ENCODE peak calls at places on chromosomes 4 and X, in four cellular contexts. Y, C, H and A are unnamed samples.

GRCh38 chr4:11675051-11675800 is 246.5 kb upstream of the HS3ST1 start:
- DNase-seq in C (no peak), Y (no peak), H (no peak), A (no peak)

GRCh38 chr4:4481394-4482000 is 60.4 kb downstream of the STX18 start:
- DNase-seq in H (no peak), C (no peak), Y (no peak), A (no peak)

GRCh38 chr4:76620723-76621463 is 185.9 kb downstream of the SHROOM3 start:
- DNase-seq in C (no peak), H (no peak), Y (no peak), A (no peak)

GRCh38 chr4:140242357-140243284 is 88.6 kb upstream of the MAML3 start:
- DNase-seq in Y (no peak), C (no peak), H (no peak), A (no peak)

GRCh38 chr4:119731146-119731742 is 102.6 kb upstream of the PDE5A start:
- DNase-seq in Y (no peak), H (no peak), C (no peak), A (no peak)

GRCh38 chr4:76200771-76201224 is 12.8 kb downstream of the SCARB2 start:
- DNase-seq in Y (peak; percentile 71), H (no peak), C (no peak), A (no peak)

GRCh38 chrX:119655125-119655524 is 37.8 kb downstream of the SEPTIN6 start:
- DNase-seq in H (peak; percentile 46), Y (no peak), C (no peak), A (no peak)

GRCh38 chrX:140467211-140467610 is 37.7 kb downstream of the SOX3 start:
- DNase-seq in Y (no peak), H (no peak), C (no peak), A (no peak)

GRCh38 chr4:150578745-150579470 is 3.0 kb upstream of the MAB21L2 start:
- DNase-seq in Y (peak; percentile 34), H (no peak), C (no peak), A (no peak)

GRCh38 chrX:20067709-20068315 is 48.9 kb downstream of the MAP7D2 start:
- DNase-seq in Y (peak; percentile 35), H (peak; percentile 88), C (no peak), A (peak; percentile 41)

GRCh38 chr4:110197421-110198398 is 705 bp downstream of the ELOVL6 start:
- DNase-seq in Y (peak; percentile 54), H (peak; percentile 31), C (no peak), A (peak; percentile 64)
- H3K4me3 ChIP-seq in Y (peak overlapping the region; percentile 98), H (peak overlapping the region; percentile 49), C (peak overlapping the region; percentile 76), A (peak overlapping the region; percentile 92)

GRCh38 chrX:150873616-150874015 is 24.9 kb downstream of the CD99L2 start:
- DNase-seq in H (peak; percentile 42), Y (peak; percentile 47), C (no peak), A (peak; percentile 24)
- TF ChIP-seq POLR2A in H (no peak), Y (no peak), C (no peak), A (no peak)

GRCh38 chr4:123351713-123352112 is 44.9 kb upstream of the SPRY1 start:
- DNase-seq in C (no peak), H (no peak), Y (peak; percentile 34), A (no peak)

GRCh38 chr4:123353656-123354055 is 42.9 kb upstream of the SPRY1 start:
- DNase-seq in H (no peak), C (no peak), Y (no peak), A (no peak)

GRCh38 chr4:123354701-123355100 is 41.9 kb upstream of the SPRY1 start:
- DNase-seq in C (no peak), H (no peak), Y (no peak), A (no peak)

GRCh38 chr4:123352240-123352945 is 44.2 kb upstream of the SPRY1 start:
- DNase-seq in H (no peak), C (no peak), Y (no peak), A (no peak)

DNA sequence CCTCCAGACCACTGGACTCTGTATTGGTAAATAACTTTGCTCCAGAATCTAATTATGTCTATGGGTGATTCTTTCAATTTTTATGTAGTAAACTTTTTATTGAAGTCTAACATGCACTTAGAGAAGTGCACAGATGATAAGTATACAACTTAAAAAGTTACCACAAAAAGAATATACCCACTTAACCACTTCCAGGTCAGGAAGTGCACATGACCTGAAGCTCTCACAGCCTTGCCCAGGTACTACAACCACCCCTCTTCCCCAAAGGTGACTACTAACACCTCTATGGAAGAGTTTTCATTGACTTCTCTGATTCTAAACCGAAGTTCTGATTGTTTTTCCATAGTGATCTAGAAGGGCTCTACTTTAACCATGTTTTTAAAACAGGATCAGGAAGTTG is 43.6 kb upstream of the SPRY1 start:
- DNase-seq in C (no peak), Y (no peak), H (no peak), A (no peak)
- H3K27ac ChIP-seq in C (no peak overlapping the region), Y (no peak overlapping the region), H (peak overlapping the region; percentile 55), A (peak overlapping the region; percentile 65)

GRCh38 chrX:78322863-78323262 is 4.5 kb downstream of the CYSLTR1 start:
- DNase-seq in Y (no peak), C (no peak), H (no peak), A (no peak)
- H3K4me3 ChIP-seq in Y (no peak overlapping the region), C (no peak overlapping the region), H (no peak overlapping the region), A (no peak overlapping the region)

DNA sequence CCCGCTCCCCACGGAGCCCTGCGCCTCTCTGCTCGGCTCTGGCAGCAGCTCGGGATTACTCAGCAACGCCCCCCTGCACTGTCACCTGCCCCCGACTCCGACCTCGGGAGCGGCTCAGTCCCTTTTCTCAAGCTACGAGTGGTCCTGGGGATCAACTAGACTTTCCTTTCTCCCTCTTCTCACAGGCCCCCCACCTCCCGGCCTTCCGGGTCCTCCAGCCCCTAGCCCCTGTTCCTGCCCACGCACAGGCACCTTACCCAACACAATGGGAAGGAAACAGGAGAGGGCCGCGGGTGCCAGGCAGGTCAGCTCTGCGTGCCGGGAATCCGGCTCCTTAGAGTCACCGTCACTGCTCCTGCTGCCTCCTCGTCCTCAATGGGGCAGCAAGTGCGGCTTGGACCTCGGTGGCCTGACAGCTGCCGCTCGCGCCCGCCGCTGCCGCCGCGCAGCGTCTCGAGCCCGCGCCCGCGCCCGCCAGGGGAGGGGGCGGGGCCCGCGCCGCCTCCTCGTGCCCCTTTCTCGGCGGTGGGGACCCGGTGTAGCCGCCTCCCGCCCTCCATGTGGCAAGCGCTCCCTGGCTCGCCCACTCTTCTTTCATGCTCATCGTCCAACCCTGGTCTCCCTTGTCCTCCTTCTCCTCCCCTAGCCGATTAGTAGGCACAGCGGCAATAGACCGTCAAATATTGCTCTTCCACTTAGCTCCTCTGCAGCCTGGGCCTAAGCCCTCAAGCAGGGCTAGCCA is at the start of gene RAB9B:
- DNase-seq in C (no peak), Y (peak; percentile 19), H (peak; percentile 78), A (peak; percentile 45)
- TF ChIP-seq POLR2A in C (no peak), Y (no peak), H (peak; percentile 28), A (no peak)

GRCh38 chr4:94532016-94532789 is 80.5 kb downstream of the PDLIM5 start:
- DNase-seq in C (no peak), H (no peak), Y (no peak), A (no peak)
- H3K27ac ChIP-seq in C (no peak overlapping the region), H (peak overlapping the region; percentile 99), Y (no peak overlapping the region), A (peak overlapping the region; percentile 51)

GRCh38 chr4:143699331-143700059 is 980 bp downstream of the FREM3 start:
- DNase-seq in Y (no peak), C (no peak), H (no peak), A (no peak)
- H3K4me3 ChIP-seq in Y (no peak overlapping the region), C (peak overlapping the region; percentile 48), H (no peak overlapping the region), A (peak overlapping the region; percentile 44)

GRCh38 chr4:10018818-10019438 is 2.4 kb downstream of the SLC2A9 start:
- DNase-seq in C (peak; percentile 79), Y (peak; percentile 94), H (peak; percentile 98), A (peak; percentile 99)
- TF ChIP-seq POLR2A in C (no peak), Y (peak; percentile 47), H (peak; percentile 50), A (peak; percentile 60)

DNA sequence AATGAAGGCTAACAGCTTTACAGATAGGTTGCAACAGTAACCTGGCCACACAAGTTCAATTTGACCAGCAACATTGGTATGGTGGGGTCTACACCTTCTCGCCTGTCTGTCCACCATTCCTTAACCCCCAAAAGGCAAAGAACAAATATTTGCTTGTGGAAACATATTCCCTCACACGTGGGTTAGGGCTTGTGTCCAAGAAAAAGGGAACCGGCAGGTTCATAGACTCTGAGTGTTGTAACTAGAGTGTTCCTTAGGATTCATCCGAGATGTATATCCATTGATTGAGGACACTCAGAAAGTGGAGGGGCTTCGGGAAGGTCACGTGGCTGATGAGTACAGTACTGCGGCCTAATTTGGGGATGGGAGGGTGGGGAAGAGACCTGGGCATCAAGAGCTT is 54.1 kb downstream of the C4orf51 start:
- DNase-seq in H (peak; percentile 32), Y (no peak), C (no peak), A (no peak)
- H3K27ac ChIP-seq in H (peak overlapping the region; percentile 94), Y (peak overlapping the region; percentile 90), C (no peak overlapping the region), A (peak overlapping the region; percentile 88)